ENCODE peak calls at places on chromosomes 13 and 19, in five cellular contexts. A is fibroblast of the aortic adventitia, X is tibial nerve, W is EH, S is PC-9. G is an unnamed sample.

GRCh38 chr13:57925250-57925649 is 293.7 kb downstream of the PCDH17 start:
- DNase-seq in A (no peak), X (no peak), W (no peak), S (no peak), G (peak)

GRCh38 chr13:40472427-40473220 is 193.8 kb downstream of the FOXO1 start:
- DNase-seq in A (no peak), X (no peak), W (no peak), S (no peak), G (no peak)

GRCh38 chr19:39212377-39212742 is 8.3 kb upstream of the SYCN start:
- DNase-seq in A (peak), X (no peak), W (no peak), S (peak), G (peak)

GRCh38 chr13:111049791-111050538 is 65.1 kb upstream of the ARHGEF7 start:
- DNase-seq in A (peak), X (peak), W (peak), S (peak), G (peak)

GRCh38 chr19:40612831-40613668 is 11.9 kb downstream of the LTBP4 start:
- DNase-seq in A (no peak), X (peak), W (no peak), S (peak), G (peak)

GRCh38 chr19:13859361-13859880 is 17.5 kb upstream of the NANOS3 start:
- DNase-seq in A (no peak), X (no peak), W (peak), S (no peak), G (peak)

GRCh38 chr19:30686911-30687566 is 314.9 kb downstream of the ZNF536 start:
- DNase-seq in A (no peak), X (no peak), W (no peak), S (no peak), G (no peak)

GRCh38 chr19:8336665-8337064 is 6.4 kb downstream of the KANK3 start:
- DNase-seq in A (no peak), X (no peak), W (no peak), S (no peak), G (no peak)

GRCh38 chr13:37667631-37668161 is 69.1 kb upstream of the POSTN start:
- DNase-seq in A (no peak), X (no peak), W (peak), S (no peak), G (no peak)

GRCh38 chr13:23547000-23547590 is 23.1 kb upstream of the TNFRSF19 start:
- DNase-seq in A (peak), X (no peak), W (peak), S (no peak), G (peak)

GRCh38 chr13:27201661-27202060 is 30.1 kb upstream of the USP12 start:
- DNase-seq in A (no peak), X (no peak), W (no peak), S (no peak), G (no peak)

GRCh38 chr13:105773887-105774538 is 761.4 kb downstream of the EFNB2 start:
- DNase-seq in A (no peak), X (no peak), W (peak), S (peak), G (peak)

GRCh38 chr19:48685583-48685982 is 10.2 kb upstream of the FUT2 start:
- DNase-seq in A (no peak), X (no peak), W (no peak), S (peak), G (no peak)

GRCh38 chr19:41696402-41697197 is 8.5 kb upstream of the CEACAM7 start:
- DNase-seq in A (no peak), X (no peak), W (peak), S (no peak), G (no peak)